ENCODE peak calls at places on chromosome 18, in nine cellular contexts. One of them, this sample, is unnamed.

GRCh38 chr18:79816092-79816491 is 18.4 kb downstream of the KCNG2 start:
- DNase-seq in IMR-90: no peak
- DNase-seq in SJSA1: no peak
- DNase-seq in pancreas: no peak
- DNase-seq in Peyer's patch: no peak
- DNase-seq in GM12878: no peak
- DNase-seq in heart left ventricle: no peak
- DNase-seq in colonic mucosa: no peak
- DNase-seq in esophagus squamous epithelium: no peak
- DNase-seq in this sample: no peak

GRCh38 chr18:29191263-29191662 is 1014.3 kb upstream of the CDH2 start:
- DNase-seq in IMR-90: peak; percentile 45
- DNase-seq in SJSA1: no peak
- DNase-seq in pancreas: no peak
- DNase-seq in Peyer's patch: no peak
- DNase-seq in GM12878: no peak
- DNase-seq in heart left ventricle: no peak
- DNase-seq in colonic mucosa: no peak
- DNase-seq in esophagus squamous epithelium: no peak
- DNase-seq in this sample: no peak

GRCh38 chr18:11570770-11571169 is 38.6 kb upstream of the SLC35G4 start:
- DNase-seq in IMR-90: peak; percentile 24
- DNase-seq in SJSA1: peak; percentile 25
- DNase-seq in pancreas: no peak
- DNase-seq in Peyer's patch: no peak
- DNase-seq in GM12878: no peak
- DNase-seq in heart left ventricle: no peak
- DNase-seq in colonic mucosa: no peak
- DNase-seq in esophagus squamous epithelium: no peak
- DNase-seq in this sample: no peak

GRCh38 chr18:46067431-46068007 is 4.5 kb downstream of the PSTPIP2 start:
- DNase-seq in IMR-90: peak; percentile 40
- DNase-seq in SJSA1: no peak
- DNase-seq in pancreas: no peak
- DNase-seq in Peyer's patch: no peak
- DNase-seq in GM12878: no peak
- DNase-seq in heart left ventricle: no peak
- DNase-seq in colonic mucosa: no peak
- DNase-seq in esophagus squamous epithelium: no peak
- DNase-seq in this sample: no peak

GRCh38 chr18:34494359-34494696 is 215.8 kb upstream of the DTNA start:
- DNase-seq in IMR-90: no peak
- DNase-seq in SJSA1: no peak
- DNase-seq in pancreas: peak; percentile 66
- DNase-seq in Peyer's patch: no peak
- DNase-seq in GM12878: no peak
- DNase-seq in heart left ventricle: peak; percentile 25
- DNase-seq in colonic mucosa: no peak
- DNase-seq in esophagus squamous epithelium: no peak
- DNase-seq in this sample: peak; percentile 26

GRCh38 chr18:3388323-3388722 is 61.6 kb upstream of the TGIF1 start:
- DNase-seq in IMR-90: no peak
- DNase-seq in SJSA1: no peak
- DNase-seq in pancreas: no peak
- DNase-seq in Peyer's patch: no peak
- DNase-seq in GM12878: no peak
- DNase-seq in heart left ventricle: no peak
- DNase-seq in colonic mucosa: no peak
- DNase-seq in esophagus squamous epithelium: no peak
- DNase-seq in this sample: no peak

GRCh38 chr18:51051105-51051712 is 21.2 kb downstream of the SMAD4 start:
- DNase-seq in IMR-90: peak; percentile 65
- DNase-seq in SJSA1: no peak
- DNase-seq in pancreas: no peak
- DNase-seq in Peyer's patch: no peak
- DNase-seq in GM12878: no peak
- DNase-seq in heart left ventricle: no peak
- DNase-seq in colonic mucosa: no peak
- DNase-seq in esophagus squamous epithelium: no peak
- DNase-seq in this sample: no peak

GRCh38 chr18:41767960-41768359 is 187.1 kb upstream of the PIK3C3 start:
- DNase-seq in IMR-90: peak; percentile 48
- DNase-seq in SJSA1: no peak
- DNase-seq in pancreas: no peak
- DNase-seq in Peyer's patch: no peak
- DNase-seq in GM12878: no peak
- DNase-seq in heart left ventricle: no peak
- DNase-seq in colonic mucosa: no peak
- DNase-seq in esophagus squamous epithelium: no peak
- DNase-seq in this sample: no peak

GRCh38 chr18:28198588-28198987 is 21.7 kb upstream of the CDH2 start:
- DNase-seq in IMR-90: no peak
- DNase-seq in SJSA1: no peak
- DNase-seq in pancreas: no peak
- DNase-seq in Peyer's patch: no peak
- DNase-seq in GM12878: no peak
- DNase-seq in heart left ventricle: no peak
- DNase-seq in colonic mucosa: no peak
- DNase-seq in esophagus squamous epithelium: no peak
- DNase-seq in this sample: no peak

GRCh38 chr18:50819027-50819726 is 639 bp downstream of the MRO start:
- DNase-seq in IMR-90: no peak
- DNase-seq in SJSA1: no peak
- DNase-seq in pancreas: peak; percentile 78
- DNase-seq in Peyer's patch: peak; percentile 77
- DNase-seq in GM12878: no peak
- DNase-seq in heart left ventricle: peak; percentile 50
- DNase-seq in colonic mucosa: peak; percentile 60
- DNase-seq in esophagus squamous epithelium: no peak
- DNase-seq in this sample: peak; percentile 19

GRCh38 chr18:78622251-78622953 is 357.2 kb upstream of the SALL3 start:
- DNase-seq in IMR-90: no peak
- DNase-seq in SJSA1: peak; percentile 14
- DNase-seq in pancreas: peak; percentile 26
- DNase-seq in Peyer's patch: no peak
- DNase-seq in GM12878: no peak
- DNase-seq in heart left ventricle: no peak
- DNase-seq in colonic mucosa: no peak
- DNase-seq in esophagus squamous epithelium: no peak
- DNase-seq in this sample: no peak
- H3K9me3 ChIP-seq in IMR-90: peaks cover 56% of the 10 kb centered on the region
- H3K9me3 ChIP-seq in SJSA1: peaks cover 8% of the 10 kb centered on the region
- H3K9me3 ChIP-seq in pancreas: no peaks in the 10 kb centered on the region
- H3K9me3 ChIP-seq in Peyer's patch: no peaks in the 10 kb centered on the region
- H3K9me3 ChIP-seq in GM12878: no peaks in the 10 kb centered on the region
- H3K9me3 ChIP-seq in heart left ventricle: no peaks in the 10 kb centered on the region
- H3K9me3 ChIP-seq in colonic mucosa: no peaks in the 10 kb centered on the region
- H3K9me3 ChIP-seq in esophagus squamous epithelium: no peaks in the 10 kb centered on the region
- H3K9me3 ChIP-seq in this sample: no peaks in the 10 kb centered on the region

DNA sequence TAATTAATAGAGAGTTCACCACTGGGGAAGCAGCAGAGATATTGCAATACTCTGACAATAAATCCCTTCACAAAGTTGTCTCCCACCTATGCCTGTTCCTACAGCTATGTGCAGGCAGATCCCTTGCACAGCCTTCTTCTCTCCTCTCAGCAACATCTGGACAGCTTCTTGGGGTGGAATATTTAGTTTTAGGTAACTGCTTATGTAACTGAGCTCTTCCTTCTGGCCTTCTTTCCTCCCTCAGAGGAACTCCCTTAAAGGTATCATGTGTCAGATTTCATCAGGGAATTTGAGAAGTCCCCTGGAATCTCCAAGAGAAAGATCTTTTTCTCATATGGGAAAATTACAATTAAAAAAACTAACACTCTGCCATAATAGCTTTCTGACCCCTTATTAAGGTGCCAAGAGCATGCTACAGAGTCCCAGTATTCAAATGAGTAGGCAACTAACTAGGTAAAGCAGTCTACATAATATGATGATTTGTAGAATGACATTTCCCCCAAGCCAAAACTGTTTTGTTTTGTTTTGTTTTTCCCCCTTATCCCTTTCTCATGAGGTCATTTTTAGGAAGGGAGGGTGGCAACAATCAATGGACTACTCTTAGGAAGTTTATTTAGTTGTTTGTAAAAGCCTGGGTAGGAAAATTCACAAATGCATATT is 2.4 kb downstream of the TMEM200C start:
- DNase-seq in IMR-90: peak; percentile 34
- DNase-seq in SJSA1: no peak
- DNase-seq in pancreas: no peak
- DNase-seq in Peyer's patch: no peak
- DNase-seq in GM12878: no peak
- DNase-seq in heart left ventricle: no peak
- DNase-seq in colonic mucosa: no peak
- DNase-seq in esophagus squamous epithelium: no peak
- DNase-seq in this sample: no peak
- H3K27ac ChIP-seq in IMR-90: no peak overlapping the region
- H3K27ac ChIP-seq in SJSA1: no peak overlapping the region
- H3K27ac ChIP-seq in pancreas: no peak overlapping the region
- H3K27ac ChIP-seq in Peyer's patch: no peak overlapping the region
- H3K27ac ChIP-seq in GM12878: no peak overlapping the region
- H3K27ac ChIP-seq in heart left ventricle: no peak overlapping the region
- H3K27ac ChIP-seq in colonic mucosa: no peak overlapping the region
- H3K27ac ChIP-seq in esophagus squamous epithelium: no peak overlapping the region
- H3K27ac ChIP-seq in this sample: no peak overlapping the region

GRCh38 chr18:396251-396555 is 104.3 kb downstream of the COLEC12 start:
- DNase-seq in IMR-90: no peak
- DNase-seq in SJSA1: no peak
- DNase-seq in pancreas: no peak
- DNase-seq in Peyer's patch: no peak
- DNase-seq in GM12878: no peak
- DNase-seq in heart left ventricle: no peak
- DNase-seq in colonic mucosa: no peak
- DNase-seq in esophagus squamous epithelium: no peak
- DNase-seq in this sample: no peak

GRCh38 chr18:396571-396970 is 103.9 kb downstream of the COLEC12 start:
- DNase-seq in IMR-90: no peak
- DNase-seq in SJSA1: no peak
- DNase-seq in pancreas: no peak
- DNase-seq in Peyer's patch: no peak
- DNase-seq in GM12878: no peak
- DNase-seq in heart left ventricle: no peak
- DNase-seq in colonic mucosa: no peak
- DNase-seq in esophagus squamous epithelium: no peak
- DNase-seq in this sample: no peak

GRCh38 chr18:394276-394996 is 106.1 kb downstream of the COLEC12 start:
- DNase-seq in IMR-90: no peak
- DNase-seq in SJSA1: no peak
- DNase-seq in pancreas: no peak
- DNase-seq in Peyer's patch: no peak
- DNase-seq in GM12878: no peak
- DNase-seq in heart left ventricle: no peak
- DNase-seq in colonic mucosa: no peak
- DNase-seq in esophagus squamous epithelium: no peak
- DNase-seq in this sample: no peak

GRCh38 chr18:394997-395383 is 105.5 kb downstream of the COLEC12 start:
- DNase-seq in IMR-90: peak; percentile 75
- DNase-seq in SJSA1: peak; percentile 78
- DNase-seq in pancreas: no peak
- DNase-seq in Peyer's patch: no peak
- DNase-seq in GM12878: no peak
- DNase-seq in heart left ventricle: peak; percentile 61
- DNase-seq in colonic mucosa: no peak
- DNase-seq in esophagus squamous epithelium: no peak
- DNase-seq in this sample: no peak

DNA sequence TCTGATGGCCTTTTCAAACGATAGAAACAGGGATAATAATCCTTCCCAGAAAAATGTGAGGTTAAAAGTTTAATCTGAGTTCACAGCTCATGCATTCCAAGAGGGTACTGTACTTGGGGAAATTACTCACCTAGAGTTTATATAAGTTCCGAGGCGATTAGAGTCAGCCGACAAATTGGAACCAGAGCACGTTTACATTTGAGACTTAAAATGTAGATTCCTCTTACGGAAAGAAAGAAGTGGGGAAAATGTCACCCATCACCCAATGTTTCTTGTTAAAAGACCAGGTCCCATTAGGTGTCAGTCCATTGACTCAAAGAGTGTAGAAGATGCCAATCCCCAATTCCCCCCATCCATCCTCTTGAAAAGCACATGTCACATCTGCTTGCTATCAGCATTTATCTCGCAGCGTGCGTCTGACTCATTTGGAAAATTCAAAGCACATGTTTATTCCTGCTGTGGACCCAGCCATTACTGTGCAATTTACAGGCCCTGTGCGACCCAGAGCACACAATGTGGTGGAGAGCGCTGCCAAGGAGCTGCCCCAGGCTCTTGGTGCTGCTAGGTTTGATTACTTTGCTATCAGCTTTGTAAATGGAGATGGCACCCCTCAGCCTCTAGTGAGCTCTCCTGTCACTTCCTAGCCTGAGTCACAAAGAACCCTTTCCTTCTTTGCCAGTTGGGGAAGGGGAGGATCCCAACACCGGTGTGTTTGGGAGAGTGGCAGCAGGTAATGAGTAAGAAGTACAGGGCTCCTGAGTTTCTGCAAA is 104.8 kb downstream of the COLEC12 start:
- DNase-seq in IMR-90: peak; percentile 86
- DNase-seq in SJSA1: peak; percentile 88
- DNase-seq in pancreas: no peak
- DNase-seq in Peyer's patch: no peak
- DNase-seq in GM12878: no peak
- DNase-seq in heart left ventricle: no peak
- DNase-seq in colonic mucosa: no peak
- DNase-seq in esophagus squamous epithelium: no peak
- DNase-seq in this sample: no peak
- H3K4me1 ChIP-seq in IMR-90: peaks cover 25% of the 10 kb centered on the region
- H3K4me1 ChIP-seq in SJSA1: peaks cover 82% of the 10 kb centered on the region
- H3K4me1 ChIP-seq in pancreas: peaks cover 28% of the 10 kb centered on the region
- H3K4me1 ChIP-seq in Peyer's patch: no peaks in the 10 kb centered on the region
- H3K4me1 ChIP-seq in GM12878: no peaks in the 10 kb centered on the region
- H3K4me1 ChIP-seq in heart left ventricle: peaks cover 44% of the 10 kb centered on the region
- H3K4me1 ChIP-seq in colonic mucosa: no peaks in the 10 kb centered on the region
- H3K4me1 ChIP-seq in esophagus squamous epithelium: peaks cover 14% of the 10 kb centered on the region
- H3K4me1 ChIP-seq in this sample: peaks cover 36% of the 10 kb centered on the region

GRCh38 chr18:44245026-44245425 is 435.7 kb upstream of the SETBP1 start:
- DNase-seq in IMR-90: no peak
- DNase-seq in SJSA1: no peak
- DNase-seq in pancreas: no peak
- DNase-seq in Peyer's patch: no peak
- DNase-seq in GM12878: no peak
- DNase-seq in heart left ventricle: no peak
- DNase-seq in colonic mucosa: no peak
- DNase-seq in esophagus squamous epithelium: no peak
- DNase-seq in this sample: no peak

GRCh38 chr18:44241041-44241440 is 439.6 kb upstream of the SETBP1 start:
- DNase-seq in IMR-90: no peak
- DNase-seq in SJSA1: no peak
- DNase-seq in pancreas: no peak
- DNase-seq in Peyer's patch: no peak
- DNase-seq in GM12878: no peak
- DNase-seq in heart left ventricle: no peak
- DNase-seq in colonic mucosa: no peak
- DNase-seq in esophagus squamous epithelium: no peak
- DNase-seq in this sample: no peak

DNA sequence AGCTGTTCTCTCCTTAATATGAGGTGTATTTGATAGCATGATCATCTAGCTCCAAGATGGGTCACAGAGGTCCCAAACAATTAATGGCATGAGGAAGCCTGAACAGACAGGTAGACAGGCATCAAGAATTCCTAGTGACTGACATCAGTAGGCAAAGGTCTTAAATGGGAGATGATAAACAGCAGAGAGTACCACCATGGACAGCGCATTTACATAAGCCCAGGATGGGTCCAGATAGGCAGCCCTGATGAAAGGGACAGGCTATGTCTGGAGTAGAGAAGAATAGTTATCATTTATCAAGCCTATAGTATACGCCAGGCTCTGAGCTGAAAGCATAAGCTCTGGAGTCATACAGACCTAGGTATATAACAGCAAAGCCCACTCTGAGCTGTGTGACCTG is 434.7 kb upstream of the SETBP1 start:
- DNase-seq in IMR-90: no peak
- DNase-seq in SJSA1: no peak
- DNase-seq in pancreas: no peak
- DNase-seq in Peyer's patch: no peak
- DNase-seq in GM12878: no peak
- DNase-seq in heart left ventricle: no peak
- DNase-seq in colonic mucosa: no peak
- DNase-seq in esophagus squamous epithelium: no peak
- DNase-seq in this sample: no peak
- H3K9me3 ChIP-seq in IMR-90: no peaks in the 10 kb centered on the region
- H3K9me3 ChIP-seq in SJSA1: no peaks in the 10 kb centered on the region
- H3K9me3 ChIP-seq in pancreas: no peaks in the 10 kb centered on the region
- H3K9me3 ChIP-seq in Peyer's patch: no peaks in the 10 kb centered on the region
- H3K9me3 ChIP-seq in GM12878: no peaks in the 10 kb centered on the region
- H3K9me3 ChIP-seq in heart left ventricle: peaks cover 4% of the 10 kb centered on the region
- H3K9me3 ChIP-seq in colonic mucosa: no peaks in the 10 kb centered on the region
- H3K9me3 ChIP-seq in esophagus squamous epithelium: no peaks in the 10 kb centered on the region
- H3K9me3 ChIP-seq in this sample: no peaks in the 10 kb centered on the region

This sample was measured in heart right ventricle.